ENCODE peak calls at places on chromosomes 3 and 15, in four cellular contexts. D is stimulated activated CD8-positive, alpha-beta memory T cell treated with anti-CD3 and anti-CD28 coated beads, Interleukin-15, amount 100 ng/mL, for 24 hours; S is CD8-positive, alpha-beta memory T cell; U is mesenchymal stem cell. O is an unnamed sample.

GRCh38 chr3:66370179-66370578 is 130.6 kb downstream of the LRIG1 start:
- DNase-seq in D (no peak), S (no peak), U (no peak), O (no peak)

GRCh38 chr3:113018461-113019181 is 27.8 kb downstream of the GTPBP8 start:
- DNase-seq in D (no peak), S (no peak), U (peak), O (no peak)

GRCh38 chr15:83106994-83107840 is at the start of gene TM6SF1:
- DNase-seq in D (no peak), S (no peak), U (no peak), O (peak)

GRCh38 chr15:70159397-70160009 is 61.8 kb upstream of the TLE3 start:
- DNase-seq in D (no peak), S (no peak), U (no peak), O (no peak)

GRCh38 chr3:46880884-46881818 is 3.6 kb downstream of the PTH1R start:
- DNase-seq in D (no peak), S (no peak), U (no peak), O (no peak)

GRCh38 chr3:28088811-28089526 is 152.4 kb upstream of the CMC1 start:
- DNase-seq in D (no peak), S (no peak), U (no peak), O (no peak)

GRCh38 chr3:190862209-190863118 is at the start of gene GMNC:
- DNase-seq in D (no peak), S (no peak), U (peak), O (no peak)

GRCh38 chr3:25582242-25582641 is 82.5 kb downstream of the TOP2B start:
- DNase-seq in D (no peak), S (no peak), U (peak), O (no peak)

GRCh38 chr3:9777695-9778023 is 7.9 kb upstream of the CAMK1 start:
- DNase-seq in D (no peak), S (no peak), U (no peak), O (no peak)

GRCh38 chr3:196640501-196640968 is 1.0 kb downstream of the NRROS start:
- DNase-seq in D (no peak), S (no peak), U (no peak), O (no peak)

GRCh38 chr3:48765376-48765775 is 48.4 kb upstream of the IP6K2 start:
- DNase-seq in D (no peak), S (no peak), U (peak), O (no peak)

O was measured in GM18507.